ENCODE peak calls at places on chromosomes 3 and 15, in six cellular contexts. B, M, G, Q, O and I are unnamed samples.

GRCh38 chr3:184682671-184683070 is 29.2 kb downstream of the MAGEF1 start:
- DNase-seq in B (no peak), M (no peak), G (no peak), Q (no peak), O (no peak), I (no peak)

GRCh38 chr15:63042879-63043340 is 363 bp downstream of the TPM1 start:
- DNase-seq in B (no peak), M (no peak), G (no peak), Q (peak), O (no peak), I (no peak)

GRCh38 chr15:48856947-48857346 is 21.0 kb upstream of the EID1 start:
- DNase-seq in B (no peak), M (peak), G (no peak), Q (no peak), O (no peak), I (no peak)

GRCh38 chr3:74789111-74789510 is 174.7 kb upstream of the CNTN3 start:
- DNase-seq in B (peak), M (no peak), G (no peak), Q (no peak), O (no peak), I (peak)

GRCh38 chr3:49453621-49454315 is 16.3 kb upstream of the DAG1 start:
- DNase-seq in B (no peak), M (no peak), G (no peak), Q (no peak), O (no peak), I (no peak)

GRCh38 chr15:64092864-64093626 is 593 bp downstream of the CIAO2A start:
- DNase-seq in B (peak), M (peak), G (peak), Q (peak), O (no peak), I (no peak)

GRCh38 chr15:70766597-70766996 is 3.2 kb upstream of the UACA start:
- DNase-seq in B (no peak), M (no peak), G (no peak), Q (no peak), O (no peak), I (no peak)

GRCh38 chr3:54557538-54558419 is 370.1 kb downstream of the LRTM1 start:
- DNase-seq in B (no peak), M (no peak), G (no peak), Q (no peak), O (no peak), I (no peak)

GRCh38 chr15:65613365-65613764 is 2.4 kb upstream of the INTS14 start:
- DNase-seq in B (no peak), M (no peak), G (no peak), Q (no peak), O (no peak), I (no peak)

GRCh38 chr3:39176025-39176714 is 16.2 kb downstream of the XIRP1 start:
- DNase-seq in B (no peak), M (no peak), G (no peak), Q (no peak), O (no peak), I (no peak)

GRCh38 chr3:52891164-52891563 is 6.2 kb downstream of the STIMATE start:
- DNase-seq in B (no peak), M (no peak), G (no peak), Q (no peak), O (no peak), I (no peak)

GRCh38 chr3:195441476-195441970 is 1.3 kb downstream of the ACAP2 start:
- DNase-seq in B (no peak), M (no peak), G (peak), Q (no peak), O (no peak), I (no peak)

GRCh38 chr15:70426065-70426821 is 328.5 kb upstream of the TLE3 start:
- DNase-seq in B (no peak), M (peak), G (no peak), Q (no peak), O (no peak), I (no peak)

GRCh38 chr15:52558196-52558595 is 10.6 kb downstream of the ARPP19 start:
- DNase-seq in B (peak), M (peak), G (no peak), Q (no peak), O (no peak), I (peak)

GRCh38 chr3:129336093-129336706 is 57.5 kb downstream of the HMCES start:
- DNase-seq in B (no peak), M (no peak), G (no peak), Q (no peak), O (no peak), I (no peak)

GRCh38 chr3:71414189-71414924 is 169.2 kb downstream of the FOXP1 start:
- DNase-seq in B (no peak), M (no peak), G (no peak), Q (no peak), O (no peak), I (no peak)

GRCh38 chr3:46368569-46368968 is 2.2 kb upstream of the CCR5 start:
- DNase-seq in B (peak), M (no peak), G (peak), Q (peak), O (no peak), I (no peak)

GRCh38 chr15:83318861-83319415 is 34.5 kb upstream of the BNC1 start:
- DNase-seq in B (no peak), M (no peak), G (no peak), Q (no peak), O (no peak), I (no peak)

GRCh38 chr15:31325432-31325975 is 1.1 kb upstream of the KLF13 start:
- DNase-seq in B (no peak), M (peak), G (peak), Q (peak), O (peak), I (no peak)

DNA sequence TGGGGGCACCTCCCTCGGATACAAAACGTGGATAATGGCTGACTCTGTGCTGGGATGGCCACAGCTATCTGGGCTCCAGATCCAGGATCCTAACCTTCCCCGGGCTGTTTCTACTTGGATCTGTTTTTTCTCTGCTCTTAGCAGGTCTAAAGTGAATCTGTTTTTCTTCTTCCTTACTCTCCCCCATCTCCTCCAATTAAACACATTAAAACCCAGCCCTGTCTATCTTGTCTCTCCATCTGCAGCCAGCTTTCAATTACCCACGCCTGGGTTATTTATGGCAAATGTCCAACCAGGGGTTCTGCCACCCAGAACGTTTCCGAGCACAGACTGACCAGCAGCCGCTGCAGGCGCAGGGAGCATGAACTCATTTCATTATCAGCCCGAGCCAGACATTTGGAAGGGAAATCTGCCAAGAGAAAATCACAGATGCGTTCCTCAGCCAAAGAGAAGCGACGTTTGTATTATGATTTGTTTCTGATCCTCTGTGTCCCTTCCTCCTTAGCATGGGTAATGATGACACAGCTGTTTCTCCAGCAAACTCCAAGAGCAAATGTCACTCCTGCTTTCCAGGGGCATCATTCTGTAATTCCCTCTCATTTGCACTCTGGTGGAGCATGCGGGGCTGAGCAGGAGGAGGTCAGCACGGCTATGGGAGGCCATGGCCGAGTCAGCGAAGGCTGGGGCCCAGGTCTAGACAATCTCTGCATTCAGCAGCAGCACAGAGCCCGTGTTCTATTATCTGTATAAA is 42.0 kb downstream of the UMPS start:
- DNase-seq in B (peak), M (peak), G (no peak), Q (peak), O (no peak), I (no peak)
- H3K27ac ChIP-seq in B (peak), M (peak), G (peak), Q (no peak), O (peak), I (no peak)

DNA sequence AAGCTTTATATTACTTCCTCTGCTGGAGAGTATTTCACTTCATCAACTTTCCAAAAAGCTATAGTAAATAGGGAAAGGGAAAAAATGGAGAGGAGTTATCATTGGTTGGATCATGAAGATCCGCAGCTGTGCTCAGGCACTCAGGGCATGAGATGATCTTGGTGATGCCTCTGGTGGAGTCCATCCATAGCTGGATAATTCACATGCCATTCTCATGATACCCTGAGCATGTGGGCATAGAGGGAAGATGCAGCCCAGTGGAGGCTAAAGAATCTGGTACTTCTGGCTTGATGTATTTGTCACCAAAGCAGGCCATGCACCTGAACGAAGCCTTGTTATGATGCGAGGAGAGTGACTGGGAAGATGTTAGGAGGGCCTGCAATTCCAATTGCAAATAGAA is 150.2 kb downstream of the CHST2 start:
- DNase-seq in B (no peak), M (no peak), G (no peak), Q (no peak), O (no peak), I (no peak)
- H3K27ac ChIP-seq in B (no peak), M (no peak), G (no peak), Q (no peak), O (no peak), I (no peak)

GRCh38 chr15:90203473-90203872 is 2.3 kb downstream of the SEMA4B start:
- DNase-seq in B (no peak), M (no peak), G (no peak), Q (no peak), O (no peak), I (no peak)
- H3K27ac ChIP-seq in B (peak), M (no peak), G (no peak), Q (no peak), O (peak), I (peak)

GRCh38 chr3:36362216-36362615 is 18.1 kb upstream of the STAC start:
- DNase-seq in B (no peak), M (no peak), G (no peak), Q (no peak), O (no peak), I (no peak)
- H3K27ac ChIP-seq in B (peak), M (no peak), G (no peak), Q (no peak), O (no peak), I (no peak)

DNA sequence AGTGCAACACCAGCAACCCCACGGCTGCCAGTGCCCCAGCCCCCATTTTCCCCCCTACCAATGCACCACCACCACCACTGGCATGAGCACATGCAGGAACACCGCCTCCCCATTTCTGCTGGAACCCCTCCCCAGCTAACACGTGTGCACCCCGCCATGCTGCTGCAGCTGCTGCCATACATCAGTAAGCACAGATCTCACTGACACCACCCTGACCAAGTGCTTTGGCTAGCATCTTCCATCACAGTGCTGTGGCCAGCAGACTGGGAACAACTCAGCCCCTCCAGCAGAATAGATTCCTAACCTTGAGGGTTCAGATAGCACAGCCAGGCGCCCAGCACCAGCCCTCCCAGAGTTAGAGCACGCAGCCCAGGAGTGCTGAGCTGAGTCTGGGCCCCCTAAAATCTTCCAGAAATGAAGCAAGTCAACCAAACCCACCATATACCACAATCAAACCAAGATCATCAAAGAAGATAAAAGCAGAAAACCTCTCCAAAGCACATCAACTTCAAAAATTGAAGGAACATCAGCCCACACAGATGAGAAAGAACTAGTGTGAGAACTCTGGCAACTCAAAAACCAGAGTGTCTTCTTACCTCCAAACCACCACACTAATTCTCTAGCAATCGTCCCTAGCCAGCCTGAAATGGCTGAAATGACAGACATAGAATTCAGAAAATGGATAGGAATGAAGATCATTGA is 81.2 kb upstream of the CDV3 start:
- DNase-seq in B (no peak), M (no peak), G (no peak), Q (no peak), O (no peak), I (no peak)
- H3K27ac ChIP-seq in B (no peak), M (no peak), G (peak), Q (no peak), O (no peak), I (no peak)

GRCh38 chr3:123169492-123169929 is 32.2 kb upstream of the SEC22A start:
- DNase-seq in B (peak), M (no peak), G (no peak), Q (no peak), O (no peak), I (no peak)
- H3K27ac ChIP-seq in B (peak), M (no peak), G (peak), Q (no peak), O (no peak), I (no peak)

GRCh38 chr3:108091498-108092259 is 848 bp upstream of the CD47 start:
- DNase-seq in B (no peak), M (no peak), G (peak), Q (peak), O (no peak), I (no peak)
- H3K27ac ChIP-seq in B (peak), M (peak), G (peak), Q (peak), O (peak), I (peak)